ENCODE peak calls at places on chromosomes 12 and 14, in eight cellular contexts. S is K562, L is transverse colon, Q is sigmoid colon, K is suprapubic skin, U is A549, A is ovary, G is HepG2. N is an unnamed sample.

GRCh38 chr12:22231836-22232235 is 102.7 kb downstream of the ST8SIA1 start:
- DNase-seq in Q (no peak), U (peak; percentile 3), G (no peak), A (no peak), K (no peak), L (no peak), S (no peak), N (no peak)

GRCh38 chr14:67396381-67396965 is 15.5 kb downstream of the PLEK2 start:
- DNase-seq in K (no peak), A (no peak), G (no peak), U (no peak), Q (no peak), L (no peak), S (no peak), N (no peak)

GRCh38 chr12:10802587-10802986 is at the start of gene TAS2R7:
- DNase-seq in S (no peak), U (no peak), Q (no peak), K (no peak), A (no peak), G (no peak), L (no peak), N (no peak)

GRCh38 chr14:74945261-74945851 is 10.0 kb downstream of the PGF start:
- DNase-seq in L (peak; percentile 47), K (no peak), U (peak; percentile 75), A (peak; percentile 42), Q (peak; percentile 64), G (no peak), S (peak; percentile 79), N (no peak)

GRCh38 chr14:69999246-69999645 is 120.0 kb downstream of the SMOC1 start:
- DNase-seq in S (no peak), G (no peak), Q (no peak), L (no peak), K (no peak), U (peak; percentile 80), A (no peak), N (peak; percentile 77)

GRCh38 chr12:91111366-91112321 is at the start of gene LUM:
- DNase-seq in G (no peak), L (no peak), U (no peak), A (peak; percentile 44), S (no peak), Q (no peak), K (no peak), N (no peak)

GRCh38 chr14:74979442-74980397 is 23.0 kb upstream of the EIF2B2 start:
- DNase-seq in S (no peak), K (peak; percentile 78), L (no peak), A (no peak), Q (no peak), G (no peak), U (no peak), N (no peak)

GRCh38 chr14:30559638-30560071 is 697 bp downstream of the G2E3 start:
- DNase-seq in G (peak; percentile 64), K (no peak), L (no peak), A (no peak), Q (no peak), U (no peak), S (peak; percentile 15), N (no peak)

GRCh38 chr12:47312794-47313426 is 233.2 kb upstream of the AMIGO2 start:
- DNase-seq in A (no peak), S (no peak), Q (no peak), K (no peak), L (no peak), G (no peak), U (no peak), N (no peak)

GRCh38 chr14:100304825-100305445 is 1.3 kb downstream of the SLC25A29 start:
- DNase-seq in Q (no peak), G (no peak), S (peak; percentile 60), A (peak; percentile 83), K (no peak), U (peak; percentile 36), L (peak; percentile 64), N (peak; percentile 88)

GRCh38 chr12:53844989-53845836 is 93.4 kb upstream of the HOXC13 start:
- DNase-seq in A (no peak), G (no peak), S (no peak), U (peak; percentile 88), K (no peak), Q (no peak), L (no peak), N (no peak)

GRCh38 chr12:31011746-31012567 is 61.7 kb upstream of the DDX11 start:
- DNase-seq in L (no peak), U (no peak), K (peak; percentile 67), A (no peak), Q (peak; percentile 42), S (no peak), G (no peak), N (no peak)

GRCh38 chr14:80464531-80465149 is 253.3 kb upstream of the DIO2 start:
- DNase-seq in A (no peak), K (no peak), Q (no peak), S (no peak), L (no peak), U (no peak), G (no peak), N (no peak)

GRCh38 chr14:32331227-32331597 is 2.1 kb downstream of the AKAP6 start:
- DNase-seq in G (no peak), Q (no peak), S (peak; percentile 58), U (no peak), K (no peak), A (no peak), L (no peak), N (no peak)

GRCh38 chr14:100790785-100791667 is 34.9 kb upstream of the MEG3 start:
- DNase-seq in A (peak; percentile 55), L (no peak), U (no peak), S (peak; percentile 90), Q (no peak), K (no peak), G (no peak), N (no peak)

GRCh38 chr12:120496353-120497340 is 734 bp downstream of the DYNLL1 start:
- DNase-seq in S (peak; percentile 82), K (peak; percentile 86), U (peak; percentile 44), Q (peak; percentile 84), G (no peak), A (peak; percentile 83), L (peak; percentile 65), N (peak; percentile 59)

GRCh38 chr14:20722016-20722415 is 23.7 kb upstream of the EDDM3A start:
- DNase-seq in S (no peak), U (no peak), Q (no peak), L (no peak), G (no peak), K (no peak), A (no peak), N (no peak)

GRCh38 chr14:64763801-64764511 is 59.7 kb downstream of the PLEKHG3 start:
- DNase-seq in U (no peak), A (peak; percentile 63), Q (no peak), K (no peak), L (peak; percentile 8), S (no peak), G (no peak), N (no peak)

GRCh38 chr12:95004610-95005009 is 1.1 kb upstream of the NDUFA12 start:
- DNase-seq in U (no peak), L (no peak), S (no peak), Q (no peak), K (no peak), G (no peak), A (no peak), N (no peak)

GRCh38 chr14:61147898-61148549 is 133.1 kb downstream of the TMEM30B start:
- DNase-seq in L (no peak), S (no peak), A (no peak), G (peak; percentile 57), K (no peak), U (no peak), Q (peak; percentile 70), N (no peak)

DNA sequence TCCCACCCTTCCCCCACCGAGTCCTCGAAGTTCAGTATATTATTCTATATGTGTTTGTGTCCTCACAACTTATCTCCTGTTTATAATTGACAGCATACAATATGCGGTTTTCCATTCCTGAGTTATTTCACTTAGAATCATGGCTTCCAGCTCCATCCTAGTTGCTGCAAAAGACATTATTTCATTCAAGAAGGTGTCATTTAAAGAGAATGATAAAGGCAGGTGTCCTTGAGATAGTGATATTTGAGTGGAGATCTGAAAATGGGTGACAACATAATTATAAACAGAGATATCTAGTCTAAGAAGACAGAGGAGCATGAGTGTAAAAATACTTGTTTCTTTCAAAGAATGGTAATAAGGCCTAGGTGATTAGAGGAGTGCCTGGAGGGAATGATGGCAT is 876.8 kb downstream of the SLC6A15 start:
- DNase-seq in K (no peak), A (no peak), S (no peak), G (no peak), U (no peak), Q (no peak), L (no peak), N (no peak)
- TF ChIP-seq EP300 in K (no peak), A (no peak), S (no peak), G (no peak), U (no peak), Q (no peak), L (no peak), N (no peak)

GRCh38 chr12:56718167-56718566 is 6.9 kb downstream of the NACA start:
- DNase-seq in L (no peak), U (no peak), G (no peak), Q (no peak), S (no peak), K (no peak), A (peak; percentile 18), N (no peak)
- TF ChIP-seq EP300 in L (no peak), U (no peak), G (no peak), Q (no peak), S (no peak), K (no peak), A (no peak), N (no peak)

DNA sequence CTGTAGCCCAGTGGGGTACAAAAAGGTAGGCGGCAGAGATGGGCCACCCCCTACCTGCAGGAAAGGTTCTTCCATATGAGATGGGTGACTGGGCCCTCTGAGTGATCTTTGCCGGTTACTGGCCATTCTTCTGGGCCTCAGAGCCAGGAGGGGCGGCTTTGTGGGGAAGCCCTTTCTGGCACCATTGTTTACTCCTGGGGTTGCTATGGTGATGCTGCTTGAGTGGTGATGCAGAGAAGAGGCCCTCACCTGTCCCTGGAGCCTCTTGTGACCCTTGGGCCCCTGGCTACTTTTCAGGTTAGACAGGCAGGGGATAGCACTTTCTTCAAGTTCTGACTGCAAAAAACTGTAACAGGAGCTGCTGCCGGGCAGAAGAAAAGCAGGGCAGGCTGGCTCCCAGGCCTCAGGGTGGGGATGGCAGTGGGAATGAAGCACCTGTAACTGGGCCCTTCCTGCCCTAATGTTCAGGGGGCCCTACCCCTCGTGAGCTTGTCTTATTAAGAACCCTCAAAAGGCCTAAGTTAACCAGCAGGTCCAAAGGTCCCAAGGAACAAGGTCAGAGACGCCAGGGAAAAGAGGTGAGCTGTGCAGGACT is at the start of gene TEX52:
- DNase-seq in A (no peak), U (no peak), Q (no peak), G (peak; percentile 22), L (no peak), K (no peak), S (no peak), N (no peak)
- TF ChIP-seq EP300 in A (no peak), U (no peak), Q (no peak), G (no peak), L (no peak), K (no peak), S (no peak), N (no peak)

DNA sequence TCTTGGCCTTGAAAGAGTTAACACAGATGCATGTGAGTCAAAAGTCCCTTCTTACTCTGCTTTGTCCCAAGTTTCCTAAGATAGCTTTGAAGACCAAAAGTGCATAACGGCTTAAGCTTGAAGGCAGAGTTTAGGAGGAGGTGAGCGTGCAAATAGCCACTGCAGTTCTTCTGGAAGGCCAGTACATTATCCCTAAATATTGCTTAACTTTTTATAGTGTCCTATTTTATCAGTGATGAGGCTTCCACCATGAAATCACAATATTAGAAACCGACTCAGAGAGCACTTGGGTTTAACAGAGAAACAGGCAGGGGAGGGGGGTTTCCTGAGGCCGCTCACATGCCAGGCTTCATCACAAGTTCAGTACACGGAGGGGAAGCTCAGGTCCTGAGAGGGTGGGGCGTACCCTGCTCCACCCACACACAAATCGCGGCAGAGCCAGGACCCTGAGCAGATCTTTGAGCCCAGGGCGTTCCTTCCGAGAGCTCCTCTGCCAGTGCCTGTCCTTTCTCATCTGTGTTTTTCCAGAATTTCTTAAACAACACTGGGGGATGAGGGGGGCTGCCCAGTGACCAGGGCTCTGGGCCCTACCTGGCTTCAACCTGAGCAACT is 26.8 kb upstream of the BDKRB2 start:
- DNase-seq in L (no peak), U (no peak), Q (peak; percentile 73), G (no peak), A (peak; percentile 62), K (no peak), S (no peak), N (no peak)
- TF ChIP-seq EP300 in L (no peak), U (no peak), Q (no peak), G (no peak), A (no peak), K (no peak), S (no peak), N (no peak)